ENCODE peak calls at places on chromosomes 12 and 14, in nine cellular contexts. U is esophagus squamous epithelium, K is ascending aorta, R is heart left ventricle, O is IMR-90, J is stomach, E is right lobe of liver, V is tibial artery, I is mammary epithelial cell. F is an unnamed sample. For H3K4me1, the result is how much of the 10 kb centered on the place peaks cover.

GRCh38 chr14:69076341-69076740 is 76.6 kb downstream of the DCAF5 start:
- DNase-seq in U (no peak), K (no peak), R (no peak), O (no peak), J (no peak), E (no peak), V (no peak), I (no peak), F (no peak)

GRCh38 chr12:89540586-89540985 is 14.7 kb upstream of the POC1B start:
- DNase-seq in U (no peak), K (no peak), R (no peak), O (no peak), J (no peak), E (no peak), V (no peak), I (no peak), F (no peak)

GRCh38 chr14:24815543-24815942 is 181.6 kb upstream of the GZMB start:
- DNase-seq in U (no peak), K (no peak), R (no peak), O (no peak), J (no peak), E (no peak), V (no peak), I (no peak), F (no peak)

GRCh38 chr14:76955575-76956252 is 72.8 kb downstream of the IRF2BPL start:
- DNase-seq in U (no peak), K (no peak), R (peak), O (peak), J (no peak), E (peak), V (peak), I (peak), F (peak)

GRCh38 chr12:795305-795704 is 42.9 kb downstream of the WNK1 start:
- DNase-seq in U (no peak), K (no peak), R (no peak), O (no peak), J (no peak), E (no peak), V (no peak), I (no peak), F (no peak)

GRCh38 chr12:68589194-68589593 is 21.5 kb upstream of the RAP1B start:
- DNase-seq in U (no peak), K (no peak), R (no peak), O (no peak), J (no peak), E (no peak), V (no peak), I (no peak), F (no peak)

GRCh38 chr12:27472604-27473003 is 26.1 kb downstream of the SMCO2 start:
- DNase-seq in U (no peak), K (no peak), R (no peak), O (no peak), J (no peak), E (no peak), V (no peak), I (no peak), F (no peak)

GRCh38 chr14:105526781-105527380 is 498 bp downstream of the TMEM121 start:
- DNase-seq in U (no peak), K (no peak), R (no peak), O (no peak), J (no peak), E (peak), V (no peak), I (no peak), F (no peak)

GRCh38 chr14:46259536-46259935 is 392.0 kb downstream of the RPL10L start:
- DNase-seq in U (no peak), K (no peak), R (no peak), O (no peak), J (no peak), E (no peak), V (no peak), I (no peak), F (no peak)

GRCh38 chr12:144650-145284 is 69.2 kb downstream of the SLC6A12 start:
- DNase-seq in U (no peak), K (no peak), R (no peak), O (no peak), J (no peak), E (no peak), V (no peak), I (no peak), F (peak)

GRCh38 chr14:100679707-100680438 is 46.8 kb upstream of the DLK1 start:
- DNase-seq in U (no peak), K (no peak), R (peak), O (peak), J (no peak), E (peak), V (no peak), I (no peak), F (no peak)

GRCh38 chr12:68012712-68013111 is 23.5 kb downstream of the IFNG-AS1 start:
- DNase-seq in U (no peak), K (no peak), R (no peak), O (no peak), J (no peak), E (no peak), V (no peak), I (no peak), F (no peak)

GRCh38 chr12:122473543-122474323 is 27.0 kb downstream of the ZCCHC8 start:
- DNase-seq in U (no peak), K (no peak), R (no peak), O (peak), J (peak), E (no peak), V (no peak), I (peak), F (no peak)

GRCh38 chr14:77849711-77850110 is 49.8 kb downstream of the ADCK1 start:
- DNase-seq in U (no peak), K (no peak), R (no peak), O (peak), J (no peak), E (no peak), V (no peak), I (peak), F (no peak)

GRCh38 chr12:31900271-31900670 is 58.9 kb upstream of the RESF1 start:
- DNase-seq in U (no peak), K (no peak), R (no peak), O (no peak), J (no peak), E (no peak), V (no peak), I (peak), F (no peak)

GRCh38 chr14:104267895-104268294 is 129.5 kb downstream of the KIF26A start:
- DNase-seq in U (no peak), K (no peak), R (peak), O (no peak), J (peak), E (peak), V (no peak), I (no peak), F (peak)

GRCh38 chr14:77092676-77093075 is 5.4 kb upstream of the CIPC start:
- DNase-seq in U (no peak), K (no peak), R (no peak), O (no peak), J (no peak), E (no peak), V (no peak), I (no peak), F (no peak)

GRCh38 chr14:63642229-63642611 is 549 bp upstream of the WDR89 start:
- DNase-seq in U (peak), K (peak), R (peak), O (peak), J (peak), E (peak), V (peak), I (peak), F (peak)

GRCh38 chr14:99274346-99275221 is 2.6 kb upstream of the BCL11B start:
- DNase-seq in U (no peak), K (no peak), R (peak), O (peak), J (peak), E (peak), V (peak), I (peak), F (peak)

GRCh38 chr12:68530965-68531364 is 79.7 kb upstream of the RAP1B start:
- DNase-seq in U (no peak), K (no peak), R (no peak), O (peak), J (no peak), E (no peak), V (peak), I (no peak), F (no peak)

GRCh38 chr12:19411234-19412221 is 27.8 kb upstream of the AEBP2 start:
- DNase-seq in U (no peak), K (peak), R (no peak), O (no peak), J (no peak), E (no peak), V (no peak), I (no peak), F (no peak)

GRCh38 chr12:66623455-66623854 is 55.4 kb downstream of the GRIP1 start:
- DNase-seq in U (no peak), K (no peak), R (no peak), O (no peak), J (no peak), E (no peak), V (no peak), I (peak), F (no peak)

GRCh38 chr12:26287666-26288408 is 92.5 kb downstream of the SSPN start:
- DNase-seq in U (no peak), K (no peak), R (no peak), O (no peak), J (peak), E (no peak), V (peak), I (peak), F (no peak)

GRCh38 chr14:88248606-88249005 is 74.5 kb downstream of the KCNK10 start:
- DNase-seq in U (no peak), K (no peak), R (no peak), O (no peak), J (no peak), E (no peak), V (no peak), I (no peak), F (no peak)

GRCh38 chr12:104695453-104696148 is 238.9 kb downstream of the CHST11 start:
- DNase-seq in U (no peak), K (peak), R (no peak), O (peak), J (no peak), E (no peak), V (peak), I (peak), F (no peak)

GRCh38 chr14:65961004-65961403 is 525.2 kb upstream of the CCDC196 start:
- DNase-seq in U (no peak), K (no peak), R (peak), O (peak), J (peak), E (peak), V (no peak), I (peak), F (peak)

GRCh38 chr14:71701990-71702389 is 230.2 kb upstream of the RGS6 start:
- DNase-seq in U (no peak), K (no peak), R (no peak), O (peak), J (no peak), E (no peak), V (no peak), I (peak), F (no peak)

GRCh38 chr14:45249847-45250575 is 3.0 kb downstream of the MIS18BP1 start:
- DNase-seq in U (no peak), K (no peak), R (no peak), O (peak), J (no peak), E (no peak), V (no peak), I (no peak), F (no peak)

GRCh38 chr14:30559638-30560071 is 697 bp downstream of the G2E3 start:
- DNase-seq in U (no peak), K (no peak), R (no peak), O (peak), J (no peak), E (no peak), V (no peak), I (peak), F (no peak)

GRCh38 chr12:53048033-53048779 is 1.7 kb upstream of the TNS2 start:
- DNase-seq in U (no peak), K (no peak), R (peak), O (no peak), J (peak), E (peak), V (peak), I (no peak), F (peak)

GRCh38 chr14:94481468-94482131 is 5.6 kb upstream of the SERPINA9 start:
- DNase-seq in U (no peak), K (no peak), R (no peak), O (peak), J (no peak), E (peak), V (no peak), I (peak), F (no peak)

GRCh38 chr14:78848234-78848820 is 678.2 kb downstream of the NRXN3 start:
- DNase-seq in U (no peak), K (no peak), R (no peak), O (peak), J (peak), E (peak), V (no peak), I (peak), F (peak)

GRCh38 chr14:105273062-105273461 is 24.7 kb downstream of the BTBD6 start:
- DNase-seq in U (no peak), K (no peak), R (no peak), O (no peak), J (peak), E (no peak), V (no peak), I (no peak), F (no peak)

GRCh38 chr14:34334329-34334728 is 127.7 kb downstream of the SPTSSA start:
- DNase-seq in U (no peak), K (no peak), R (no peak), O (no peak), J (no peak), E (no peak), V (no peak), I (no peak), F (no peak)

GRCh38 chr12:12803186-12803585 is 10.0 kb upstream of the DDX47 start:
- DNase-seq in U (no peak), K (peak), R (peak), O (peak), J (peak), E (peak), V (peak), I (peak), F (peak)

DNA sequence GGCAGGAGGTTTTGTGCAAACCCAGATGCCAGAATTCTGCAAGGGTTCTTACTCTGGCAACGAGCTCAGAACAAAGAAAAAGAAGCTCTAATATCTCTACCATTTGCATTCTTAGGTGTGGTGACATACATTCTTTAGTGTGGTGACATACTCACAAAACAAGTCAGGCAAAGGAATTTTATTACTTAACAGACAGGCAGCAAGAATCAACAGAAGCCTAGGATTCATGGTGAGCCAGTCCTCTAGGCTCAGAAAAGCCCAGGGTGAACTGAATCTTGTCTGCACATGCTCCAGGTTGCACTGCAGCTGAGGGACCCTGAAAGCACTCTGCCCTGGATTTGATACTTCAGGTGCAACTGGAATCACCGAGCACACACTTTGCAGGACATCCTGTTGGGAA is 122.4 kb upstream of the PTPRQ start:
- DNase-seq in U (no peak), K (no peak), R (no peak), O (peak), J (no peak), E (no peak), V (no peak), I (peak), F (no peak)
- TF ChIP-seq CTCF in U (no peak), K (no peak), R (no peak), O (no peak), J (no peak), E (no peak), V (no peak), I (no peak), F (no peak)

DNA sequence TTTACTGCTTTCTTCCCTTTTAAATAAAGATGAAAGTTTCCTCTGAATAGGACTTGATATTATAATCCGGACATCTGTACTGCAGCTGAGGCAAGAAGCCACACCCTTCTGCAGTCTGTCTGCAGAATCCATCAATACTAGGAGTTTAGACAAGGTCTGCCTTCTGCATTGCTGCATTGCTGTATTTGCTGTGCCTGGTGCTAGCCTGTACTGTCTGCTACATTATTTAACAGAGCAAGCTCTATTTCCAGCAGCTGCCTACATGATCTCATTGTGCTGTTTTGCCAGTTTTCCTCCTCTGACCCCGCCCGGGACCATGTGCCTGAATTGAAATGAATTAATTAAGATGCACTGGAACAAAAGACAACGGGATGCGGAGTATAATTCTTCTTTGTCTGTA is 1.7 kb downstream of the TUBA1A start:
- DNase-seq in U (no peak), K (no peak), R (peak), O (peak), J (no peak), E (no peak), V (peak), I (peak), F (peak)
- H3K4me3 ChIP-seq in U (peak), K (peak), R (peak), O (peak), J (peak), E (peak), V (peak), I (peak), F (peak)

GRCh38 chr12:79408665-79409064 is 282.1 kb downstream of the PAWR start:
- DNase-seq in U (no peak), K (no peak), R (no peak), O (no peak), J (no peak), E (no peak), V (no peak), I (no peak), F (no peak)
- H3K4me1 ChIP-seq in U (half or more), K (under half), R (under half), O (under half), J (under half), E (under half), V (under half), I (under half), F (under half)

GRCh38 chr14:102784892-102785597 is 7.8 kb downstream of the TRAF3 start:
- DNase-seq in U (no peak), K (no peak), R (no peak), O (no peak), J (no peak), E (no peak), V (no peak), I (no peak), F (no peak)

GRCh38 chr14:102782974-102783373 is 5.7 kb downstream of the TRAF3 start:
- DNase-seq in U (no peak), K (no peak), R (no peak), O (no peak), J (no peak), E (no peak), V (no peak), I (no peak), F (no peak)

GRCh38 chr14:102789349-102789748 is 12.1 kb downstream of the TRAF3 start:
- DNase-seq in U (no peak), K (no peak), R (no peak), O (no peak), J (no peak), E (no peak), V (no peak), I (no peak), F (no peak)

GRCh38 chr14:102786758-102787157 is 9.5 kb downstream of the TRAF3 start:
- DNase-seq in U (no peak), K (no peak), R (no peak), O (peak), J (no peak), E (no peak), V (no peak), I (no peak), F (no peak)

GRCh38 chr14:102785598-102785963 is 8.3 kb downstream of the TRAF3 start:
- DNase-seq in U (no peak), K (no peak), R (no peak), O (no peak), J (no peak), E (no peak), V (no peak), I (no peak), F (no peak)
- TF ChIP-seq CTCF in U (no peak), K (no peak), R (no peak), O (no peak), J (no peak), E (no peak), V (no peak), I (no peak), F (no peak)

GRCh38 chr12:125403145-125403789 is 338.0 kb downstream of the AACS start:
- DNase-seq in U (no peak), K (no peak), R (no peak), O (peak), J (no peak), E (no peak), V (no peak), I (peak), F (no peak)
- H3K4me3 ChIP-seq in U (no peak), K (no peak), R (no peak), O (no peak), J (no peak), E (no peak), V (no peak), I (no peak), F (no peak)

GRCh38 chr14:50786821-50787464 is 44.0 kb downstream of the NIN start:
- DNase-seq in U (no peak), K (no peak), R (no peak), O (no peak), J (no peak), E (no peak), V (no peak), I (no peak), F (no peak)
- H3K4me1 ChIP-seq in U (under half), K (under half), R (under half), O (under half), J (under half), E (under half), V (under half), I (under half), F (under half)

GRCh38 chr12:131133015-131133905 is 179.6 kb downstream of the ADGRD1 start:
- DNase-seq in U (no peak), K (no peak), R (no peak), O (no peak), J (no peak), E (no peak), V (peak), I (no peak), F (no peak)

GRCh38 chr12:131131808-131132117 is 178.1 kb downstream of the ADGRD1 start:
- DNase-seq in U (no peak), K (no peak), R (no peak), O (no peak), J (no peak), E (no peak), V (no peak), I (no peak), F (no peak)

GRCh38 chr12:131133994-131134393 is 180.3 kb downstream of the ADGRD1 start:
- DNase-seq in U (no peak), K (no peak), R (no peak), O (no peak), J (no peak), E (no peak), V (no peak), I (no peak), F (no peak)

GRCh38 chr12:131131077-131131807 is 177.5 kb downstream of the ADGRD1 start:
- DNase-seq in U (no peak), K (no peak), R (no peak), O (no peak), J (no peak), E (no peak), V (no peak), I (no peak), F (no peak)

GRCh38 chr12:131132118-131132892 is 178.6 kb downstream of the ADGRD1 start:
- DNase-seq in U (no peak), K (no peak), R (peak), O (peak), J (peak), E (peak), V (peak), I (no peak), F (peak)
- TF ChIP-seq CTCF in U (peak), K (peak), R (peak), O (no peak), J (peak), E (peak), V (peak), I (no peak), F (peak)